ENCODE peak calls at places on chromosomes 12 and 14, in nine cellular contexts. P, I, M, C, J, H, U, A and S are unnamed samples. For H3K27me3, the result is how much of the 10 kb centered on the place peaks cover.

GRCh38 chr12:26499979-26500640 is 304.7 kb downstream of the SSPN start:
- DNase-seq in P (no peak), I (no peak), M (no peak), C (no peak), J (no peak), H (no peak), U (no peak), A (no peak), S (no peak)

GRCh38 chr14:42475289-42475688 is 868.6 kb downstream of the LRFN5 start:
- DNase-seq in P (no peak), I (no peak), M (no peak), C (no peak), J (no peak), H (no peak), U (no peak), A (no peak), S (no peak)

GRCh38 chr12:234891-235415 is 21.0 kb upstream of the SLC6A12 start:
- DNase-seq in P (no peak), I (no peak), M (no peak), C (no peak), J (peak), H (no peak), U (no peak), A (no peak), S (no peak)

GRCh38 chr12:68317047-68317667 is 15.0 kb downstream of the MDM1 start:
- DNase-seq in P (peak), I (peak), M (peak), C (peak), J (no peak), H (no peak), U (no peak), A (peak), S (no peak)

GRCh38 chr12:51013441-51013840 is 12.7 kb downstream of the SLC11A2 start:
- DNase-seq in P (no peak), I (no peak), M (no peak), C (peak), J (no peak), H (no peak), U (no peak), A (no peak), S (no peak)

GRCh38 chr14:44803239-44803905 is 158.4 kb downstream of the KLHL28 start:
- DNase-seq in P (peak), I (peak), M (no peak), C (no peak), J (no peak), H (no peak), U (peak), A (peak), S (no peak)

GRCh38 chr12:93908846-93909592 is 231.8 kb downstream of the CRADD start:
- DNase-seq in P (no peak), I (peak), M (peak), C (no peak), J (no peak), H (no peak), U (no peak), A (no peak), S (no peak)

GRCh38 chr12:88501976-88502938 is 78.0 kb downstream of the KITLG start:
- DNase-seq in P (peak), I (peak), M (no peak), C (no peak), J (no peak), H (no peak), U (no peak), A (no peak), S (no peak)

GRCh38 chr14:91288876-91289275 is 44.4 kb upstream of the GPR68 start:
- DNase-seq in P (no peak), I (no peak), M (no peak), C (no peak), J (no peak), H (no peak), U (no peak), A (no peak), S (no peak)

GRCh38 chr12:26238341-26239126 is 43.2 kb downstream of the SSPN start:
- DNase-seq in P (no peak), I (peak), M (no peak), C (no peak), J (no peak), H (no peak), U (no peak), A (no peak), S (no peak)

GRCh38 chr12:41663487-41664258 is 475.6 kb downstream of the PDZRN4 start:
- DNase-seq in P (peak), I (peak), M (no peak), C (no peak), J (no peak), H (no peak), U (no peak), A (peak), S (no peak)

GRCh38 chr12:85557850-85558249 is 277.8 kb downstream of the ALX1 start:
- DNase-seq in P (no peak), I (no peak), M (no peak), C (no peak), J (no peak), H (no peak), U (no peak), A (no peak), S (no peak)

GRCh38 chr14:94680498-94681288 is 68.5 kb downstream of the SERPINA3 start:
- DNase-seq in P (no peak), I (no peak), M (no peak), C (no peak), J (no peak), H (no peak), U (no peak), A (no peak), S (no peak)
- TF ChIP-seq CTCF in P (no peak), I (no peak), M (no peak), C (no peak), J (no peak), H (no peak), U (no peak), A (no peak), S (no peak)

DNA sequence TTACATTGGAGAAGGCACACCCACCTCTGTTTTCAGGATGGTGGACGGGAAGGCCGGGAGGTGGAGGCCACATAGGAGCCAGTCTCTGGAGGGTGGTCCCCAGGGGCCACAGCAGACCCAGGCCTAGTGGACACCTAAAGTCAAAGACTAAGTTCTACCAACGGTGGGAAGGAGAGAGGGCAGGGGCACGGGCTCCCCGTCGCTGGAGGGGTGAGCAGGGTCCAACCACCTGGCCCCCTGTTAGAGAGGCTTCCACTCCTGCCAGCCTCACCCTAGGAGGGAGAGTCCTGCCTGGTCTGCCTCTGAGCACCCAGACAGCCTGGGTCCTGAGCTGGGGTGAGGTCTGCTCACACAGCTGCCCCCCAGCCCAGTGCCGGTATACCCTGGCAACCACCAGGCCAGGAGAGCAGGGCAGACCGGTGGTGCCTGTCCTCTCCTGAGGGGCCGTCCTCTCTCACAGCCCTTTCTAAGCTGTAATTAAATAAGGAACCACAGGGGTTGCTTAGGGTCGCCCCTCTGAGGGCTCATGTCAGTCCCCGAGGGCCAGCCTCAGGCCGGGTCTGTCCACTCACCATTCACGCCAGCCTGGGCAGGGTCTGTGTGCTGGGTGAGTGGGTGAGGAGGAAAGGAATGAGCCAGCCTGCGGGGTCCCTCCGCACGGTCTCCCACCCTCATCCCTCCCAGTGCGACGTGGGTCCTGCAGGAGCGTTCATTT is 2.3 kb downstream of the INF2 start:
- DNase-seq in P (no peak), I (no peak), M (no peak), C (no peak), J (no peak), H (no peak), U (no peak), A (no peak), S (no peak)
- H3K4me3 ChIP-seq in P (no peak), I (peak), M (no peak), C (no peak), J (peak), H (peak), U (peak), A (no peak), S (no peak)

GRCh38 chr14:93870377-93870776 is 56.8 kb upstream of the FAM181A start:
- DNase-seq in P (no peak), I (no peak), M (no peak), C (no peak), J (no peak), H (no peak), U (no peak), A (no peak), S (no peak)
- H3K27me3 ChIP-seq in P (under half), I (half or more), M (under half), C (under half), J (under half), H (under half), U (under half), A (under half), S (under half)

GRCh38 chr14:100140452-100141132 is 18.9 kb downstream of the DEGS2 start:
- DNase-seq in P (peak), I (no peak), M (peak), C (no peak), J (no peak), H (no peak), U (no peak), A (peak), S (no peak)
- TF ChIP-seq CTCF in P (peak), I (no peak), M (no peak), C (no peak), J (no peak), H (no peak), U (no peak), A (peak), S (no peak)

DNA sequence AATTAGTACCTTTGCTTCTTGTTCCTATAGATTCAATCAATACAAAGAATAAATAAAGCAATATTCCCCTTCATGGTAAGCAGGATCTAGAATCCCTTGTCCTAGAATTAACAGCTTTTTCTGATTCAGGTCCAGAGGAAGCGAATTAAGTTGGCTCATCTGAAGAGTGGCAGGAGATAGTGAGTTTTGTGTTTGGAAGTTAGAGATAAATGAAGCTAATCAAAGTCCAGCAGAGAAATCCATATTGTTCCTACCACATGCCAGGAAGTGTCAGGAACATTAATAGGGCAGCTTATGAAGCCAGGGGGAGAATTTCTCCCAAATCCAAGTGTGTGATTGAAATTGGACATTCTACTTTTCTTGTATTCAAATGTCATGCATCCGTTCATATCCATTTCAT is 13.9 kb downstream of the CAPZA3 start:
- DNase-seq in P (no peak), I (no peak), M (no peak), C (no peak), J (no peak), H (no peak), U (no peak), A (no peak), S (no peak)
- H3K4me3 ChIP-seq in P (no peak), I (no peak), M (no peak), C (no peak), J (no peak), H (no peak), U (no peak), A (no peak), S (no peak)